ENCODE peak calls at places on chromosomes 16 and 17, in six cellular contexts. H is cardiac fibroblast, G is right cardiac atrium, Y is ascending aorta, P is BE2C, Q is fibroblast of mammary gland. K is an unnamed sample.
A peak's percentile ranks its signal among the peaks of the same experiment; 100 is the strongest.

GRCh38 chr17:78271419-78272160 is 40.2 kb downstream of the TMEM235 start:
- DNase-seq in H (no peak), G (peak; percentile 55), Y (no peak), P (no peak), Q (no peak), K (no peak)

GRCh38 chr16:27199747-27200146 is 3.6 kb upstream of the KDM8 start:
- DNase-seq in H (no peak), G (no peak), Y (no peak), P (no peak), Q (no peak), K (peak; percentile 80)

GRCh38 chr16:84582958-84583516 is 34.8 kb downstream of the COTL1 start:
- DNase-seq in H (peak; percentile 57), G (no peak), Y (peak; percentile 74), P (no peak), Q (peak; percentile 31), K (no peak)

GRCh38 chr16:50438041-50438437 is 69.3 kb upstream of the BRD7 start:
- DNase-seq in H (no peak), G (no peak), Y (no peak), P (no peak), Q (no peak), K (no peak)

GRCh38 chr17:38619937-38620550 is 14.3 kb upstream of the SRCIN1 start:
- DNase-seq in H (no peak), G (no peak), Y (peak; percentile 18), P (no peak), Q (no peak), K (no peak)

GRCh38 chr17:47935961-47936360 is 5.4 kb upstream of the PNPO start:
- DNase-seq in H (peak; percentile 51), G (no peak), Y (no peak), P (no peak), Q (peak; percentile 58), K (no peak)

GRCh38 chr16:30949655-30950515 is 1.0 kb downstream of the ORAI3 start:
- DNase-seq in H (peak; percentile 90), G (peak; percentile 93), Y (peak; percentile 91), P (no peak), Q (peak; percentile 91), K (peak; percentile 73)

GRCh38 chr17:28711723-28712036 is at the start of gene PROCA1:
- DNase-seq in H (no peak), G (no peak), Y (no peak), P (no peak), Q (no peak), K (no peak)

GRCh38 chr16:30659507-30660423 is 1.5 kb downstream of the FBRS start:
- DNase-seq in H (peak; percentile 31), G (peak; percentile 83), Y (no peak), P (peak; percentile 73), Q (no peak), K (peak; percentile 18)

GRCh38 chr17:17090642-17091103 is 48.4 kb downstream of the MPRIP start:
- DNase-seq in H (no peak), G (no peak), Y (no peak), P (no peak), Q (no peak), K (no peak)

GRCh38 chr16:10949424-10949970 is 5.1 kb downstream of the CLEC16A start:
- DNase-seq in H (peak; percentile 36), G (no peak), Y (peak; percentile 78), P (no peak), Q (peak; percentile 34), K (peak; percentile 84)

GRCh38 chr16:64253114-64253513 is 868.7 kb downstream of the CDH11 start:
- DNase-seq in H (peak; percentile 3), G (no peak), Y (no peak), P (no peak), Q (peak; percentile 11), K (no peak)

GRCh38 chr17:75830168-75831031 is 13.8 kb downstream of the UNC13D start:
- DNase-seq in H (no peak), G (peak; percentile 57), Y (no peak), P (peak; percentile 56), Q (no peak), K (no peak)

GRCh38 chr17:57595426-57595825 is 149.7 kb downstream of the CCDC182 start:
- DNase-seq in H (no peak), G (no peak), Y (no peak), P (no peak), Q (no peak), K (no peak)

GRCh38 chr17:36485027-36485426 is 1.5 kb upstream of the ZNHIT3 start:
- DNase-seq in H (no peak), G (no peak), Y (no peak), P (no peak), Q (no peak), K (no peak)

GRCh38 chr17:36482611-36483504 is 3.6 kb upstream of the ZNHIT3 start:
- DNase-seq in H (peak; percentile 83), G (peak; percentile 94), Y (peak; percentile 90), P (peak; percentile 88), Q (peak; percentile 74), K (peak; percentile 34)

GRCh38 chr17:36486204-36487194 is at the start of gene ZNHIT3:
- DNase-seq in H (peak; percentile 95), G (peak; percentile 95), Y (peak; percentile 96), P (peak; percentile 92), Q (peak; percentile 94), K (peak; percentile 93)

GRCh38 chr17:36481829-36482228 is 4.7 kb upstream of the ZNHIT3 start:
- DNase-seq in H (no peak), G (no peak), Y (no peak), P (no peak), Q (no peak), K (no peak)

GRCh38 chr17:36485805-36486203 is 677 bp upstream of the ZNHIT3 start:
- DNase-seq in H (no peak), G (no peak), Y (no peak), P (no peak), Q (no peak), K (no peak)
- H3K4me3 ChIP-seq in H (peak overlapping the region; percentile 97), G (peak overlapping the region; percentile 88), Y (peak overlapping the region; percentile 99), P (peak overlapping the region; percentile 95), Q (peak overlapping the region; percentile 85), K (peak overlapping the region; percentile 95)

GRCh38 chr16:54283735-54284318 is 2.8 kb downstream of the IRX3 start:
- DNase-seq in H (no peak), G (peak; percentile 61), Y (peak; percentile 63), P (no peak), Q (no peak), K (no peak)
- H3K4me3 ChIP-seq in H (peak overlapping the region; percentile 79), G (peak overlapping the region; percentile 54), Y (peak overlapping the region; percentile 73), P (no peak overlapping the region), Q (peak overlapping the region; percentile 13), K (no peak overlapping the region)

DNA sequence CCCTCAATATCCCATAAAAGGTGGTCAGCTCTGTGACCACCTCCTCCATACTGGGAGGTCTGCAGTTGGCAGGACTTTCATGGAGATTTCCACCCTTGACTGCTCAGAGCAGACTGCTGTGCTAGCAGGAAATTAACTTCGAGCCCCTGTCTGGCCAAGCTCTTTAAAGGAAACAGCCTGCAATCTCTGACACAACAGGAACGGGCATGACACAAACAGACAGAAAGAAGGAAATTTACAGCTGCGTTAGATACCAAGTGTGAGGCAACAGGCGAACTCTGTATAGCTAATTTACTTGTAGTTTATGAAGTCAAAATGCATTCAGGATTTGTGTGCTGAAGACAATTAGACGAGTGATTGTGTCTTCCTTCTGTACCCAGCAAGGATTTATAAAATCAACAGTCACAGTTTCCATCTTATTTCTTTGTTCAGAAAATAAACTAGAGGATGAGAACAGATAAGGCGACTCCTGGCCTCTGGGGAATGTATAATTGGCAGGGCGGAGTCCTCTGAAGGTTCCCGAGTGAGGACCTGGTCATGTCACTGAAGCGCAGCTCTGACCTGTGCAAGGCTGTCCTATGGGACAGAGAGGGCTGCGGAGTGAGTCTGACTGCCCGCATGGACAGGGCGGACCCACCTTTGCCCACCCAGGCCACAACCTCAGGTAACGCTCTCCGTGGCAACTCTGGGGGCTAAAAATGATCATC is 16.1 kb downstream of the WIPI1 start:
- DNase-seq in H (peak; percentile 61), G (no peak), Y (no peak), P (peak; percentile 20), Q (no peak), K (no peak)
- H3K4me3 ChIP-seq in H (no peak overlapping the region), G (no peak overlapping the region), Y (no peak overlapping the region), P (peak overlapping the region; percentile 23), Q (no peak overlapping the region), K (no peak overlapping the region)

DNA sequence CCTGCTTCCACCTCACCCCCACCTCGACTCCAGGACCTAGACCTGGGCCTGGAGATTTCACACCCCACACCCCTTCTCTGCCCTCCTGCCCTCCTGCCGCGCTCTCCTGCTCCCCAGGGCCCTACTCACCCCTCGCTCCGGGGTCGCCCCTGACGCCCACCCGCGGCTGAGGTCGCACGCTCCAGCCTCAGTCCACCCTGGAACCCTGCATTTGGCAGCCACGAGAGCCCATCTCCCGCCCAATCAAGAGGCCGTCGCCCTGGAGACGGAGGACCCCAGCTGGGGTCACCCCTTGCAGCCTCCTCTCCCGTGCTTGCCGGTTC is 16.1 kb downstream of the TLE7 start:
- DNase-seq in H (no peak), G (no peak), Y (no peak), P (no peak), Q (no peak), K (no peak)
- H3K4me3 ChIP-seq in H (peak overlapping the region; percentile 55), G (no peak overlapping the region), Y (no peak overlapping the region), P (peak overlapping the region; percentile 46), Q (peak overlapping the region; percentile 59), K (no peak overlapping the region)

DNA sequence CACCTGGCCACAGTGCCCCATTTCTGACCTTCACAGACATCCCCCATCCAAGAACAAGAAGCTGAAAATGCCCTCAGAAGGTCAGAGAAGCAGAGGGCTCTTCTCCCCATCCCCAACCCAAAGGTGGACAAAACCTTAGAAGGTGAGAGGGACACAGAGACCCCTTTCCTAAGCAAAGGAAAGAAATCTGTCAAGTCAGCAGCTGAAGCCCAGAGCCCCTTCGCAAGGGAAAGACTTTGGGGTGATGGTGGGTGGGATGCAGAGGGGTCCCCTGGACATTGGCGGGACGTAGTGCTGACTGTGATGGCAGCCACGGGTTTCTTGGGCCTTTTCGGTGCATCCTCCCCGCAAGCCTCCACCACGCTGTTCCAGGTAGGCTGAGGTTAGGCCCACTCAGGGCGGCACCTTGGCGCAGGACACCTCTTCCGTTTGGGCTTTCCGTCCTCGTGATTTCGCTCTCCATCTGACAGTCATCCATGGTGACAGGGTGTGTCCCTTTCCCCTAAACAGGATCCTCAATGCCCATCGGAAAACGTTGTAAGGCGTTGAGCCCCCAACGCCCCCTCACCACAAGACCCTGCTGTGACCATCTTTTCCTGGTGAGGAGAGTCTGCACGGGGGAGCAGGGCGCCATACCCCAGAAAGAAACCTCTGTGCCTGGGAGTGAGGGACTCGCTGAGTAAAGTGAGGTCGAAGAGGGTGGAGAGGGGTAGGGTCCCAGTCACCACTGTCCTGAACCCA is 10.7 kb upstream of the GSDMA start:
- DNase-seq in H (no peak), G (peak; percentile 63), Y (no peak), P (no peak), Q (no peak), K (no peak)
- H3K4me3 ChIP-seq in H (peak overlapping the region; percentile 43), G (no peak overlapping the region), Y (peak overlapping the region; percentile 58), P (peak overlapping the region; percentile 12), Q (peak overlapping the region; percentile 34), K (peak overlapping the region; percentile 49)

DNA sequence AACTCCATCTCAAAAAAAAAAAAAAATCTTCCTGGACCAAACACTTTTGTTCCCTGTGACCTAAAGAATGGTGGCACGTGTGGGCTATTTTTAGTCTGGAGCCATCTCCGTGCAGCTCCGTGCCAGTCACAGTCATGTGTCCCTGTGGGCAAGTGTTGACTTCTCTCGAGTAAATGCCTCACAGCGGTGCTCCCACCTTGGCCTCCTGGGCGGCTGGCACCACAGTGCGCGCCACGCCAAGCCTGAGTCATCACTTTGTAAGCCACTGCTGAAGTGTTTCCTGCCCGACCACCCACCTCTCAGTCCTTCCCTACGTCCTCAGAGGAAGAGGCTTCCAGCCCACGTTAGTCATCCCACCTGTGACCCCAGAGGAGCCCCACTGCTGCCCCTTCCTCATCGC is 10.9 kb upstream of the HEXD start:
- DNase-seq in H (no peak), G (peak; percentile 71), Y (no peak), P (no peak), Q (no peak), K (no peak)
- H3K4me3 ChIP-seq in H (no peak overlapping the region), G (no peak overlapping the region), Y (no peak overlapping the region), P (no peak overlapping the region), Q (no peak overlapping the region), K (no peak overlapping the region)

GRCh38 chr17:4836221-4836620 is 3.1 kb downstream of the MINK1 start:
- DNase-seq in H (no peak), G (no peak), Y (no peak), P (no peak), Q (no peak), K (no peak)
- H3K4me3 ChIP-seq in H (no peak overlapping the region), G (no peak overlapping the region), Y (no peak overlapping the region), P (no peak overlapping the region), Q (no peak overlapping the region), K (no peak overlapping the region)

K was measured in Jurkat, Clone E6-1.